ENCODE peak calls at places on chromosomes 5 and 9, in five cellular contexts. P is body of pancreas, Q is uterus, O is sigmoid colon, J is aorta. W is an unnamed sample. For H3K4me1, the result is how much of the 10 kb centered on the place peaks cover.

GRCh38 chr5:68435611-68436010 is 220.1 kb downstream of the PIK3R1 start:
- DNase-seq in P (no peak), Q (no peak), O (no peak), J (peak), W (no peak)

GRCh38 chr5:16574789-16575785 is 41.7 kb downstream of the RETREG1 start:
- DNase-seq in P (peak), Q (no peak), O (no peak), J (peak), W (no peak)

GRCh38 chr9:92108122-92108521 is 7.1 kb downstream of the SPTLC1 start:
- DNase-seq in P (no peak), Q (no peak), O (no peak), J (no peak), W (no peak)

GRCh38 chr9:133204993-133205336 is 4.1 kb downstream of the OBP2B start:
- DNase-seq in P (no peak), Q (no peak), O (no peak), J (no peak), W (no peak)

GRCh38 chr9:81687521-81688261 is 1.7 kb downstream of the TLE1 start:
- DNase-seq in P (peak), Q (peak), O (peak), J (peak), W (peak)

GRCh38 chr9:113484258-113484730 is 20.8 kb downstream of the RGS3 start:
- DNase-seq in P (peak), Q (peak), O (peak), J (peak), W (peak)

GRCh38 chr5:92552206-92553160 is 1028.5 kb downstream of the NR2F1-AS1 start:
- DNase-seq in P (no peak), Q (no peak), O (no peak), J (no peak), W (no peak)

GRCh38 chr9:75197521-75197920 is 109.2 kb downstream of the OSTF1 start:
- DNase-seq in P (no peak), Q (no peak), O (no peak), J (no peak), W (no peak)

GRCh38 chr5:115033861-115034260 is 135.8 kb downstream of the TRIM36 start:
- DNase-seq in P (no peak), Q (no peak), O (no peak), J (no peak), W (no peak)

GRCh38 chr5:139488269-139488668 is 5.7 kb upstream of the STING1 start:
- DNase-seq in P (no peak), Q (no peak), O (peak), J (peak), W (no peak)

GRCh38 chr5:132773601-132774355 is 3.3 kb downstream of the SEPTIN8 start:
- DNase-seq in P (no peak), Q (no peak), O (peak), J (no peak), W (no peak)

GRCh38 chr9:110994771-110995241 is 43.5 kb downstream of the LPAR1 start:
- DNase-seq in P (no peak), Q (no peak), O (no peak), J (no peak), W (no peak)

GRCh38 chr9:69027355-69028097 is 8.0 kb upstream of the FXN start:
- DNase-seq in P (peak), Q (peak), O (no peak), J (no peak), W (peak)

GRCh38 chr9:100014846-100015245 is 84.0 kb downstream of the ERP44 start:
- DNase-seq in P (no peak), Q (no peak), O (no peak), J (no peak), W (no peak)

GRCh38 chr9:119004618-119004990 is 364.6 kb downstream of the BRINP1 start:
- DNase-seq in P (peak), Q (peak), O (peak), J (peak), W (peak)

GRCh38 chr5:132372542-132372941 is 3.0 kb downstream of the SLC22A5 start:
- DNase-seq in P (no peak), Q (no peak), O (no peak), J (no peak), W (no peak)

GRCh38 chr5:64767959-64768357 is 533 bp downstream of the SREK1IP1 start:
- DNase-seq in P (peak), Q (no peak), O (no peak), J (no peak), W (peak)

DNA sequence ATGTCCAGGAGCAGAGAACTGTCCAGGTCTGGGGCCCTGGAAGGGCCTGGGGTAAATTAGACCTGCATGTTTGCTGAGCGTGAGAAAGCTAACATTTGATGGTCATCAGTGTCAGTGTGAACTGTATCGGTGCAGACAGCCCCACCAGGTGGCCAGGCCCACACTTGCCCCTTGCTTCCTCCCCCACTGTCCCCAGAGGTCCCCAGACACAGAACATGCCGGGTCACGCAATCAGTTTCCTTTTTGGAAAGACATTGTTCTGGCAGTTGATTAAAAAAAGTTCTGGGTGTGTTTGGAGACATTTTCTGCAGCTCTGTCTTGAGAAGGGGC is 1.5 kb downstream of the NKD2 start:
- DNase-seq in P (peak), Q (no peak), O (peak), J (no peak), W (no peak)
- H3K4me1 ChIP-seq in P (under half), Q (under half), O (under half), J (under half), W (under half)

DNA sequence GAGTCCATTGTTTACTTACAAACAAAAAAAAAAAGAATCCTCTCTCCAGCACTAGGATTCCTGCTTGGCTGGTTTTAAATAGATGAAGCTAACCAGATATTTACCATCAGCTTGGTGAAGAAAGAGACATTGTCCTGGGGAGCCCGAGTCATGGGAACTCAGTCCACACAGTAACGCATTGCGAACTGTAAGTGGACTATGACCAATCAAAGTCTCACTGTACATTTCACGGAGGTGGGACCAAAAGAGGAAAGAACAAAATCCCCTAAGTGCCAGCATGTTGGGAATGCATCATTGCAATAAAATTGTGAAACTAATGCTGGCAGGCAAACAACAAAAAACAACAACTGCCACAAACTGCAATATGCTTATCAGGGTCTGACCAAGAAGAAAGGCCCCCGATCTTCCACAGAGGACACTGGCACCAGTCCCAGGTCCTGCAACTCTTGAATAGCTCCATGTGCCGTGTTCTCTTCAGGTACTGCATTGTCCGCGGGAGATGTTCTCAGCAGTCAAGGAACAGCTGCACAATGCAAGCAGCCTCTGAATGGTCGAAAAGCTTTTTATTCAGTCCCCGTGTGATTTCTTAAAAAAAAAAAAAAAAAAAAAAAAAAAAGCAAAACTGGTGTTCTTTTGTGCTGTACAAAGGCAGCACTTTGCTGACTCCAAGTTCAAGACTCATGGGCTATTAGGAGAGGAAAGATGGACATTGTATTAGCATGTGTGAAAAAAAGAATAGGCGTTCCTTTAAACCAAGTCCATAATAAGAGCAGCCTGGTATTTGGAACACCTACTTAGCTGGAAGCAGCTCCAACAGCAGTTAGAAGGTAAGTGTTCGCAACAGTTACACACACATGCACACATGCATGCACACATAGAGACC is 38.1 kb downstream of the SEMA6A start:
- DNase-seq in P (peak), Q (no peak), O (no peak), J (no peak), W (peak)
- H3K4me3 ChIP-seq in P (no peak), Q (no peak), O (no peak), J (no peak), W (no peak)

GRCh38 chr5:113212244-113212920 is 222.4 kb downstream of the TSSK1B start:
- DNase-seq in P (peak), Q (no peak), O (no peak), J (no peak), W (no peak)

GRCh38 chr5:113215401-113216060 is 219.3 kb downstream of the TSSK1B start:
- DNase-seq in P (no peak), Q (no peak), O (no peak), J (no peak), W (no peak)

GRCh38 chr5:113214606-113215323 is 220.0 kb downstream of the TSSK1B start:
- DNase-seq in P (no peak), Q (no peak), O (no peak), J (no peak), W (no peak)

GRCh38 chr5:113213551-113213971 is 221.2 kb downstream of the TSSK1B start:
- DNase-seq in P (no peak), Q (no peak), O (no peak), J (no peak), W (no peak)

DNA sequence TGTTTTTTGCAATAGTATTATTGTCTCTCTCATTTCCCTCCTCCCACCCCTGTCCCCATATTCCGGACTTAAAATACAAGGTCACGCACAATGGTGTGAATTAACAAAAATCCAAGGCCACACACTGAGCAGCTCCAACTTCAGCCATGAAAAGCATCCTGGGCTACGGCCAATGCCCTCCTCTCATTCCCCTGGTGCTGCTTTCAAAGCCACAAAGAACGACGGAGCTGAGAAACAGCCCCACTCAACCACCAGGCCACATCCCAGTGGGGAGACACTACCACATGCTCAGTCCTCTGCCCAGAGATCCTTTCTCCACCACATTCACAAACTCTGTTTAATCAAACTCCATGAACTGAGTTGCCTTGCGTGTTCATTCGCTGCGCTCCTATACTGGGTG is 220.8 kb downstream of the TSSK1B start:
- DNase-seq in P (no peak), Q (no peak), O (no peak), J (no peak), W (no peak)
- H3K4me1 ChIP-seq in P (under half), Q (under half), O (under half), J (under half), W (under half)

GRCh38 chr9:137451976-137452760 is 7.0 kb downstream of the NSMF start:
- DNase-seq in P (peak), Q (peak), O (peak), J (peak), W (peak)

GRCh38 chr9:137454145-137454505 is 5.0 kb downstream of the NSMF start:
- DNase-seq in P (peak), Q (peak), O (peak), J (peak), W (peak)

GRCh38 chr9:137452761-137453642 is 6.1 kb downstream of the NSMF start:
- DNase-seq in P (no peak), Q (peak), O (peak), J (peak), W (peak)

GRCh38 chr9:137454506-137455360 is 4.4 kb downstream of the NSMF start:
- DNase-seq in P (peak), Q (peak), O (peak), J (peak), W (peak)

DNA sequence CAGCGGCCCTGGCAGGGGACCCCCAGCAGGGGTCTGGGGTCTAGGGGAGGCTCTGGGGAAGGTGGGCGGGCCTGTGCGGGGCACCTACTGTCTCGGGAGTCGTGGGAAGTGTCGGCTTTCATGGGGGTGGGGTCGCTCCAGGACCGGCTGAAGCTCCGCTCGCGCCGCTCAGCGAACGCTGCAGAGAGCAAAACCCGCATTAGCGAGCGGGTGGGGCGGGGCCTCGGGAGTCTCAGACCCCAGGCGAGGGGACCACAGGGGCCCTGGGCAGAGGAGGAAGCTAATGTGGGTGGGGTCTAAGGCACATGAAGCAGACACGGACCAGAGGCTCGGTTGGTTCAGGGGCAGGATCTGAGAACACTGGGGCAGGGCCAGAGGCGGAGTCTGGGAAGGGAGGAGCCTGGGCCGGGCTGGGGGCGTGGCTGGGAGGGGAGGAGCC is 5.5 kb downstream of the NSMF start:
- DNase-seq in P (peak), Q (peak), O (peak), J (peak), W (peak)
- H3K4me3 ChIP-seq in P (no peak), Q (peak), O (peak), J (no peak), W (peak)

GRCh38 chr9:124274228-124274627 is 16.5 kb downstream of the NEK6 start:
- DNase-seq in P (no peak), Q (no peak), O (no peak), J (no peak), W (no peak)

GRCh38 chr9:124272118-124272517 is 14.4 kb downstream of the NEK6 start:
- DNase-seq in P (no peak), Q (no peak), O (no peak), J (no peak), W (no peak)

GRCh38 chr9:124273428-124274153 is 15.8 kb downstream of the NEK6 start:
- DNase-seq in P (no peak), Q (no peak), O (no peak), J (no peak), W (no peak)

GRCh38 chr9:124272979-124273378 is 15.2 kb downstream of the NEK6 start:
- DNase-seq in P (no peak), Q (no peak), O (no peak), J (no peak), W (no peak)

DNA sequence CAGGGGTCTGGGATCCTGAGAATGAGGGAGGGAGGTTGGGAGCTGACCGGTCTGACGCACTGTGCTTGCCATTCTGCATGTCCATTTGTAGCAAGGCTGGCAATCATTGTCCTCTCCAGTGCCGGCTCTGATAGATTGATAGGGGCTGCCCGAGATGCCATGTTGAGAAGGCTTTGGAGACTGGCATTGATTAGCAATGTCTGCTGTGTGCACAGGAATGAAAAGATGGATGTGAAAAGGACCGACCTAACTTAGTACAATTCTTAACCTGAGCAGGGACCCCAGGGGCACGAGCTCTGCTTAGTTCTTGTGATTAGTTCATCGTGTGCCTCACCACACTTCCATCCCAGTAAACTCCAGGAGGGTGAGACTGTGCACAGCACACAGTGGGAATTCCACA is 17.0 kb downstream of the NEK6 start:
- DNase-seq in P (no peak), Q (no peak), O (no peak), J (no peak), W (no peak)
- H3K4me1 ChIP-seq in P (under half), Q (under half), O (under half), J (under half), W (under half)

GRCh38 chr9:134320195-134320885 is 5.9 kb upstream of the RXRA start:
- DNase-seq in P (peak), Q (no peak), O (peak), J (no peak), W (no peak)
- H3K4me3 ChIP-seq in P (no peak), Q (no peak), O (no peak), J (no peak), W (no peak)

GRCh38 chr9:127793093-127793708 is 7.4 kb downstream of the CDK9 start:
- DNase-seq in P (peak), Q (no peak), O (no peak), J (no peak), W (no peak)
- H3K4me1 ChIP-seq in P (half or more), Q (under half), O (under half), J (under half), W (under half)

GRCh38 chr9:129142115-129142514 is 30.9 kb downstream of the PTPA start:
- DNase-seq in P (no peak), Q (no peak), O (no peak), J (no peak), W (no peak)

GRCh38 chr9:129143461-129143927 is 32.3 kb downstream of the PTPA start:
- DNase-seq in P (no peak), Q (peak), O (peak), J (peak), W (peak)

GRCh38 chr9:129141066-129142041 is 30.1 kb downstream of the PTPA start:
- DNase-seq in P (peak), Q (peak), O (peak), J (peak), W (peak)

GRCh38 chr9:129142536-129142935 is 31.3 kb downstream of the PTPA start:
- DNase-seq in P (no peak), Q (no peak), O (no peak), J (no peak), W (no peak)

DNA sequence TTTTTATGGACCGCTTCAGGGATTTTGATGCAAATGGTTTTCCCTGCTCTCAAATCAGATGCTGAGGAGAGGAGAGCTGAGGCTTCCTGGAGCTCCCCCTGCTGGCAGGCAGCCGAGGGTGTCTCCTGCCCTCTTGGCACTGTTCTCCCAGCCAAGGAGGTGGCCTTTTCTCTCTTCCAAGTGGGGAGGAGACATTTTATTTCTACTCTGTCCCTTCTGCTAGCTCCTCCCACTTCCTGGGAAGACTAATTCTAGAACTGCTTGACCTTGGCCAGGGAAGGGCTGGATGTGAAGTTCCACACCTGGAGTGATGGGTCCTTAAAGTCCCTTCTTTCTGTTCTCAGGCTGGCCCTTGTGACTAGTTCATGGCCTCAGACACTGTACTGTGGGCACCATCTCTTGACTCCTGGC is 31.8 kb downstream of the PTPA start:
- DNase-seq in P (peak), Q (peak), O (peak), J (peak), W (peak)
- H3K4me3 ChIP-seq in P (no peak), Q (no peak), O (peak), J (no peak), W (no peak)